ENCODE peak calls at places on chromosomes 3 and 15, in five cellular contexts. U is EL, B is stomach, F is T-helper 2 cell, Z is NCI-H1436. K is an unnamed sample.

GRCh38 chr3:22835041-22835440 is 368.1 kb upstream of the UBE2E2 start:
- DNase-seq in Z (no peak), U (no peak), B (no peak), F (no peak), K (no peak)

GRCh38 chr3:51968175-51968681 is 974 bp upstream of the PCBP4 start:
- DNase-seq in B (no peak), Z (no peak), U (peak), F (no peak), K (no peak)

GRCh38 chr15:63923993-63924950 is 90.5 kb upstream of the HERC1 start:
- DNase-seq in Z (no peak), F (no peak), B (no peak), U (no peak), K (no peak)

GRCh38 chr3:160210799-160211221 is 14.4 kb upstream of the C3orf80 start:
- DNase-seq in U (peak), F (peak), Z (no peak), B (no peak), K (no peak)

GRCh38 chr3:94162700-94163099 is 99.8 kb downstream of the NSUN3 start:
- DNase-seq in U (peak), Z (no peak), B (no peak), F (peak), K (no peak)

GRCh38 chr15:82875411-82876003 is 66.1 kb downstream of the WHAMM start:
- DNase-seq in B (no peak), F (no peak), U (peak), Z (no peak), K (no peak)

GRCh38 chr15:43441316-43441715 is 51.6 kb downstream of the TP53BP1 start:
- DNase-seq in F (peak), U (peak), B (no peak), Z (peak), K (no peak)

GRCh38 chr15:29046281-29046810 is 160.6 kb downstream of the APBA2 start:
- DNase-seq in F (no peak), U (no peak), Z (no peak), B (no peak), K (no peak)

GRCh38 chr15:40941528-40942336 is 11.5 kb upstream of the CHAC1 start:
- DNase-seq in Z (peak), B (peak), U (peak), F (peak), K (peak)

GRCh38 chr15:79166311-79166955 is 75.9 kb upstream of the RASGRF1 start:
- DNase-seq in F (no peak), U (no peak), B (no peak), Z (no peak), K (no peak)

GRCh38 chr3:23055733-23056376 is 147.3 kb upstream of the UBE2E2 start:
- DNase-seq in U (peak), F (no peak), Z (no peak), B (no peak), K (no peak)

GRCh38 chr3:185960518-185961288 is 22.9 kb upstream of the TRA2B start:
- DNase-seq in B (no peak), Z (no peak), F (no peak), U (no peak), K (no peak)

GRCh38 chr3:65666426-65667091 is 372.2 kb downstream of the MAGI1 start:
- DNase-seq in U (peak), B (no peak), F (no peak), Z (no peak), K (no peak)

GRCh38 chr15:35557544-35557943 is 11.6 kb upstream of the DPH6 start:
- DNase-seq in U (peak), Z (no peak), F (peak), B (no peak), K (no peak)

GRCh38 chr3:152696962-152697361 is 138.0 kb upstream of the P2RY1 start:
- DNase-seq in Z (no peak), F (no peak), B (no peak), U (no peak), K (no peak)

GRCh38 chr15:82737975-82738374 is 28.3 kb upstream of the AP3B2 start:
- DNase-seq in B (no peak), U (peak), F (no peak), Z (no peak), K (no peak)

GRCh38 chr3:32667072-32667582 is 17.9 kb upstream of the CNOT10 start:
- DNase-seq in B (no peak), Z (no peak), F (no peak), U (no peak), K (no peak)

GRCh38 chr15:100516592-100517489 is 11.9 kb downstream of the CERS3 start:
- DNase-seq in F (no peak), U (no peak), B (no peak), Z (no peak), K (no peak)

GRCh38 chr3:11718582-11719405 is 75.1 kb upstream of the VGLL4 start:
- DNase-seq in Z (no peak), U (peak), F (peak), B (peak), K (peak)

GRCh38 chr15:74710349-74711094 is 14.7 kb upstream of the EDC3 start:
- DNase-seq in F (no peak), Z (no peak), B (no peak), U (no peak), K (no peak)

GRCh38 chr15:66909381-66909890 is 156.0 kb upstream of the SMAD3 start:
- DNase-seq in B (no peak), U (no peak), F (no peak), Z (no peak), K (no peak)